ENCODE peak calls at places on chromosomes 1 and 21, in four cellular contexts. D is transverse colon, A is prostate gland, M is suprapubic skin. K is an unnamed sample.

GRCh38 chr1:170807432-170807831 is 127.9 kb upstream of the MROH9 start:
- DNase-seq in D (no peak), A (no peak), M (no peak), K (no peak)

GRCh38 chr1:176996455-176997090 is 167.9 kb downstream of the ASTN1 start:
- DNase-seq in D (no peak), A (no peak), M (no peak), K (no peak)

GRCh38 chr1:185676969-185677368 is 57.2 kb upstream of the HMCN1 start:
- DNase-seq in D (no peak), A (no peak), M (no peak), K (no peak)

GRCh38 chr1:228339059-228339704 is 67.5 kb downstream of the TRIM11 start:
- DNase-seq in D (peak; percentile 3), A (no peak), M (no peak), K (no peak)

GRCh38 chr21:31425158-31425557 is 81.1 kb upstream of the TIAM1 start:
- DNase-seq in D (no peak), A (no peak), M (no peak), K (no peak)

GRCh38 chr1:228015276-228016180 is 8.7 kb downstream of the WNT3A start:
- DNase-seq in D (no peak), A (no peak), M (peak; percentile 62), K (no peak)

GRCh38 chr1:220038640-220039039 is 7.7 kb downstream of the EPRS1 start:
- DNase-seq in D (no peak), A (no peak), M (no peak), K (no peak)

GRCh38 chr1:91597215-91597614 is 96.6 kb downstream of the CDC7 start:
- DNase-seq in D (no peak), A (no peak), M (no peak), K (no peak)

GRCh38 chr1:243930822-243931671 is 81.0 kb upstream of the AKT3 start:
- DNase-seq in D (no peak), A (no peak), M (no peak), K (no peak)

DNA sequence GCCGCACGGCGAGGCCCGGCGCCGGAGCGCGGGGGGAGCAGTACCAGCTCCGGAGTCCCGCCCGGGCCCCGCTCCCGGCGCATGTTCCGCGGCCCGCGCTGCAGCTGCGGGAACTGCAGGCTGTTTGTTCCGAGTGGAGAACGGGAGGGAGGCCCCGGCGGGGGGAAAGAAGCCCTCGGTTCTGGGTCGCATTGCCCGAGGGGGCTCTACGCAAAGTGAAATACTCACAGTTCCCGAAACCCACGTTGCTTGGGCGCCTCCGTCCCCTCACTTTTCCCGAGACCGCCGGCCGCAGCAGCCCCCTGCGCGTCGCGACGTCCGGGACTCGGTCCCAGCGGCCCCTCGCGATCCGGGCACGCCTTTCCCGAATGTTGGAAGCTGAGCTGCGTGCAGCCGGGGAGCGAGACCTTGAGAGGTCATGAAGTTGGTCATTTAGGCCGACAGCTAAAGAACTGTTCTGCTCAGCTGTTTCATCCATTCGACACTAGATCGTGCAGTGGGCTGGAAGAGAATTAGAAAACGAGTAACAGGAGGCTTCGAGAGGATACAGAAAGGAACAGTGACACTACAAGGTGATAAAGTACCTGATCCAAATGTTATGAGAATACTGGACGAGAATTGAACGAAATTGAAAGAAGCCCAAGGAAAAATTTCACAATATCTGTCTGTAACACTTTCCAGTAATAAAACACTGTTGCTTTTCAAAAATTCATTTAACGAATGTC is 596 bp upstream of the LIN9 start:
- DNase-seq in D (no peak), A (no peak), M (no peak), K (no peak)
- TF ChIP-seq POLR2A in D (peak; percentile 42), A (no peak), M (no peak), K (no peak)

GRCh38 chr1:41450747-41451285 is 33.7 kb downstream of the EDN2 start:
- DNase-seq in D (no peak), A (peak; percentile 91), M (no peak), K (no peak)
- TF ChIP-seq POLR2A in D (no peak), A (no peak), M (no peak), K (no peak)

GRCh38 chr1:17852383-17852782 is 97.2 kb downstream of the ACTL8 start:
- DNase-seq in D (no peak), A (no peak), M (no peak), K (no peak)
- TF ChIP-seq POLR2A in D (no peak), A (no peak), M (no peak), K (no peak)

GRCh38 chr1:65429806-65430205 is 9.3 kb downstream of the LEPR start:
- DNase-seq in D (no peak), A (no peak), M (no peak), K (no peak)

GRCh38 chr1:65431111-65431705 is 10.7 kb downstream of the LEPR start:
- DNase-seq in D (no peak), A (no peak), M (no peak), K (no peak)

GRCh38 chr1:65425697-65426096 is 5.2 kb downstream of the LEPR start:
- DNase-seq in D (no peak), A (no peak), M (no peak), K (no peak)

GRCh38 chr1:65432918-65433317 is 12.4 kb downstream of the LEPR start:
- DNase-seq in D (no peak), A (no peak), M (no peak), K (no peak)

DNA sequence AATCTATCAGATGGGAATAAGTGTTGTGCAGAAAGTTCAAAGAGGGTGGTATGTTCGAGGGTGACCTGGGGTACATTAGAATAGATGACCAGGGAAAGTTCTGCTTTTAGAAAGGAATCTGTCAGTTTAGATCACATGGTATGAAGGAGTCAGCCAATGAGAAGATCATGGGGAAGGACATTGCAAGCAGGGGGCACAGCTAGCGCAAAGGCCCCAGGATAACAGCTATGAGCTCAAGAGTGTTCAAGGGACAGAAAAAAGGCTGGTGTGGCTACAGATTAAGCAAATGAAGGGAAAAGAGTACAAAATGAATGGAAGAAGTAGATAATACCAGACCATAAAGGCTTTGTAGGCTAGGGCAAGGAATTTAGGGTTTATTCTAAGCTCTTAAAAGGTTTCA is 8.6 kb downstream of the LEPR start:
- DNase-seq in D (no peak), A (no peak), M (no peak), K (no peak)
- TF ChIP-seq POLR2A in D (no peak), A (no peak), M (no peak), K (no peak)

GRCh38 chr1:31954607-31955283 is 16.6 kb upstream of the PTP4A2 start:
- DNase-seq in D (peak; percentile 82), A (peak; percentile 69), M (peak; percentile 93), K (peak; percentile 93)
- TF ChIP-seq POLR2A in D (no peak), A (peak; percentile 45), M (no peak), K (peak; percentile 79)

DNA sequence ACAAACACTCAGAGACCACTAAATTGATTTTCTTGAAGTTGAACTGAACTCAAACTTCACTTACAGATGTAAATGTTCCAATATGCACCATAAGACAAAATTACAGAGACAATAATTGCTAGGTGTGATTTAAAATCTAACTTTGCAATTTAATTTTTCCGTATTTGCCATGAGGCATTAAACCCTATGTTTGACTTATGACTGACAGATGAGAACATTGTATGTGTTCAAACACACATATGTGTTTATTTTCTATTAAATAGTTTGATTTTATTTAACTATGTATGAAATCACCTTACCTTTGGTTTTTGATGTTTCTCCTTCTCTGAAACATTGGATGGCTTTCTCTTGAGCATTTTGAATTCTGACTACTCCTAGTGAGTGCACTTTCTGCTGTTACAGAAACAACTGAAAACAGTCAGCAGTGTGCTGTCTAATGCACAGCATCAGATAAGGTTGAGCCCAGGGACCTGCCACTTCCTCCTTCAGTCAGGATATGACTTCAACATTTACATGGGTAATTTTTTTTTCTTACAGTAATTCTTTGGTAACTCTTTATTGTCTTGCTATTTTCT is at the start of gene SAMSN1:
- DNase-seq in D (peak; percentile 53), A (no peak), M (no peak), K (no peak)
- TF ChIP-seq POLR2A in D (peak; percentile 86), A (peak; percentile 38), M (peak; percentile 73), K (no peak)

DNA sequence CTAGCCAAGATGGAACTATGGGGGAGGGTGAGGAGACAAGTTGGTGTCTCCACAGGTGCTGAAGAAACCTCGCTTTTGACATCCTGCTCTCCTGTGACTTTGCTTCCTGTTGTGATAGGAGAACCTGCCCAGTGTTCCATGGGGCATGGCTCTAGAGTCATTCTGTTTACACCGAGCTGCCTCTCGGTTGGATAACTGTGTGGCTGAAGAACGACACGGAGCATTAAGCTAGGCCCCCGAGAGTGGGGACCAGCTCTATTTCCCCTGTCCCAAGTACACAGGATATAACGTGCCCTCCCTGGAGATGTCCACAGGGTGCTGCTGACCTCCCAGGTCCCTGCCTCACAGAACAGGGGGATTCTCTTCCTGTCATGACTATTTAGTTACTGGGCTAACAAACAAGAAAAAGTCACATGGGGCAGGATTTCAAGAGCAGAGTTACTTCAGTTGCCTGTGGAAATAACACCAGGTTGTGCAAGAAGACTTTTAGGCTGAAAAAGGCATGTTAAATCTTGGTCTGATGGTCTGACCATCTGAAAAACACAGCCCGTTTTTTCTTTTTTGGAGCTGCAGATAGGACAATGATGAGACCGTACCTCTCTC is 29.4 kb upstream of the PPP2R5A start:
- DNase-seq in D (no peak), A (no peak), M (no peak), K (no peak)
- TF ChIP-seq POLR2A in D (no peak), A (no peak), M (no peak), K (no peak)

DNA sequence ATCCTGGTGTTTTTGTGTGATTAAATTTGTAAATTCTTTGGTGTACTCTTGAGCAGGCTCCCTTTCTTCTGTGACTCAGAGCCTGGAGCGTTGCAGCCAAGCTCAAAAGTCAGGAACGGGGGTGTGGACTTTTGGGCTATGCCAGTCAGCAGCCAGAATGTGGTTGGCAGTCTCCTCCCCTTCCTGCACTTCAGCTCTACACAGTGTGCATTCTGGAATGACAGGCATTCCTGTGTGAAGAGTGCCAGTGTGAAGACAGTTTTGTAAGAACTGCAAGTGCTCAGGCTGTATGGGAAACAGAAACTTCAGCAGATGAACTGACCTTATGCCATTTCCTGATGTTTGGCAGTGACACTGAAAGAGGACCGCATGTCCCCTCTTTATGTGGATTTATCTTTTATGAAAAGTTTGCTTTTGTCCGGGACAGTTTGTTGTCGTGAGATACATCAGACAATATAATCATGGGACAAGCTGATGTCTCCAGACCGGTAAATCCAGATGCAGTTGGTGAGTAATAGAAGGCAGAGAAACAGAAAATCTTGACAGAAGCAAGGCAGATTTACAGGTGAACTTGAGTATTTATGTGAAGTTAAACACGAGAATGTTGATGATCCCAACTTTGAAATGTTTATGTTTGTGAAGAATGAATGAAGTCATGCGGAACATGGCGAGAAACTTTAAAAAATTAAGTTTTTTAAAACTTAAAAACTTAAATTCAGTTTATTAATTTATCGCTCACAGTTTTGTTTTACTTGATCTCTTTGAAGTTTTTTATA is 67.7 kb upstream of the RCC1 start:
- DNase-seq in D (peak; percentile 73), A (peak; percentile 93), M (peak; percentile 85), K (peak; percentile 35)
- TF ChIP-seq POLR2A in D (peak; percentile 32), A (peak; percentile 69), M (peak; percentile 83), K (no peak)

DNA sequence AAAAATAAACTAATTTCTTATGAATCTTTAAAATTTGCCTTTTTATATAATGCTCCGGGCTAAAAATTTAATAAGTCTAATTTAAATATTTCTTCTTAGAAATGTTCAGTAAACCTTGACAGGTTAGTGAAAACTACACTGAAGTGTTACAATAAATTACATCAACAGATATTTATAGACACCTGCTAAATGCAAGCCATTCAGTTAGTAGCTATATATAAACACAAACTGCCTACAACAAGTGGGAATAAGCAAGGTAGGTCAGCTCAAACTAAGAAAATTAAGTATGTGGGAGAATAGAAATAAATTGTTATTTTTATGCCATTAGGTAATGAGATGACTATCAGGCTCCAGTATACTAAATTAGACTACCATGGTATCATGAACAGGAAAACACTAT is 215.6 kb downstream of the DENND1B start:
- DNase-seq in D (no peak), A (no peak), M (no peak), K (no peak)
- TF ChIP-seq POLR2A in D (no peak), A (no peak), M (no peak), K (no peak)